ENCODE peak calls at places on chromosomes 6 and 20, in nine cellular contexts. I is NCI-H1092 treated with DMSO at 0.1 percent for 48 hours; N is activated T-helper 1 cell treated with anti-CD3 and anti-CD28 coated beads, Interleukin-2, amount 50 U/mL, for 16 hours; U is nephron progenitor cell; H is effector CD4-positive, alpha-beta T cell; V is stimulated activated CD4-positive, alpha-beta T cell treated with anti-CD3 and anti-CD28 coated beads, Interleukin-12 subunit alpha, Interleukin-12 subunit beta, amount 100 ng/mL, for 24 hours; K is osteocyte; Q is sciatic nerve; P is mammary epithelial cell. F is an unnamed sample.

GRCh38 chr6:156662025-156662445 is 115.1 kb upstream of the ARID1B start:
- DNase-seq in I (no peak), N (no peak), U (peak), H (no peak), V (peak), K (peak), Q (no peak), P (peak), F (no peak)

GRCh38 chr6:44049163-44049988 is 77.9 kb downstream of the MRPL14 start:
- DNase-seq in I (no peak), N (no peak), U (no peak), H (no peak), V (no peak), K (no peak), Q (no peak), P (peak), F (no peak)

GRCh38 chr6:134007077-134007476 is 45.3 kb downstream of the SLC2A12 start:
- DNase-seq in I (peak), N (no peak), U (no peak), H (no peak), V (no peak), K (no peak), Q (no peak), P (peak), F (no peak)

GRCh38 chr6:3419624-3420272 is 37.1 kb downstream of the SLC22A23 start:
- DNase-seq in I (no peak), N (no peak), U (no peak), H (no peak), V (no peak), K (no peak), Q (no peak), P (peak), F (no peak)

GRCh38 chr20:44115762-44116644 is 71.0 kb downstream of the JPH2 start:
- DNase-seq in I (no peak), N (no peak), U (no peak), H (no peak), V (no peak), K (no peak), Q (no peak), P (no peak), F (no peak)

GRCh38 chr6:88472731-88473130 is 306.6 kb upstream of the CNR1 start:
- DNase-seq in I (no peak), N (no peak), U (no peak), H (no peak), V (no peak), K (no peak), Q (no peak), P (no peak), F (no peak)

GRCh38 chr6:37717836-37718251 is 20.2 kb upstream of the MDGA1 start:
- DNase-seq in I (no peak), N (no peak), U (no peak), H (no peak), V (no peak), K (no peak), Q (no peak), P (no peak), F (peak)

GRCh38 chr6:20455175-20456075 is 53.7 kb downstream of the E2F3 start:
- DNase-seq in I (no peak), N (no peak), U (no peak), H (no peak), V (no peak), K (no peak), Q (no peak), P (peak), F (no peak)

GRCh38 chr6:107489636-107490567 is at the start of gene SOBP:
- DNase-seq in I (peak), N (peak), U (peak), H (peak), V (peak), K (no peak), Q (peak), P (peak), F (no peak)

GRCh38 chr20:38434310-38434741 is 802 bp downstream of the SNHG17 start:
- DNase-seq in I (no peak), N (no peak), U (peak), H (no peak), V (no peak), K (no peak), Q (no peak), P (peak), F (no peak)

GRCh38 chr6:145705561-145705960 is 29.8 kb downstream of the EPM2A start:
- DNase-seq in I (no peak), N (no peak), U (no peak), H (no peak), V (no peak), K (no peak), Q (no peak), P (peak), F (no peak)

GRCh38 chr20:62697468-62697912 is 11.1 kb upstream of the NTSR1 start:
- DNase-seq in I (no peak), N (no peak), U (no peak), H (no peak), V (no peak), K (no peak), Q (no peak), P (no peak), F (no peak)

GRCh38 chr6:34858681-34859080 is 29.2 kb downstream of the TAF11 start:
- DNase-seq in I (no peak), N (no peak), U (no peak), H (no peak), V (no peak), K (no peak), Q (no peak), P (no peak), F (no peak)

GRCh38 chr20:61936701-61937131 is 129.0 kb downstream of the TAF4 start:
- DNase-seq in I (no peak), N (no peak), U (no peak), H (no peak), V (no peak), K (no peak), Q (no peak), P (no peak), F (no peak)

GRCh38 chr20:16236589-16237241 is 336.5 kb downstream of the KIF16B start:
- DNase-seq in I (no peak), N (no peak), U (no peak), H (no peak), V (no peak), K (peak), Q (no peak), P (no peak), F (no peak)

GRCh38 chr6:90369651-90370050 is 73.0 kb upstream of the BACH2 start:
- DNase-seq in I (no peak), N (no peak), U (no peak), H (no peak), V (no peak), K (no peak), Q (no peak), P (no peak), F (no peak)

GRCh38 chr6:138869343-138869742 is 73.5 kb downstream of the ECT2L start:
- DNase-seq in I (no peak), N (no peak), U (no peak), H (no peak), V (no peak), K (no peak), Q (no peak), P (no peak), F (no peak)

GRCh38 chr6:166640342-166641043 is 13.4 kb upstream of the RPS6KA2 start:
- DNase-seq in I (no peak), N (no peak), U (no peak), H (no peak), V (no peak), K (no peak), Q (no peak), P (peak), F (no peak)

GRCh38 chr6:1379810-1380198 is 9.6 kb upstream of the FOXF2 start:
- DNase-seq in I (no peak), N (no peak), U (no peak), H (no peak), V (no peak), K (no peak), Q (no peak), P (no peak), F (no peak)

GRCh38 chr6:113122060-113122459 is 735.1 kb upstream of the MARCKS start:
- DNase-seq in I (no peak), N (no peak), U (no peak), H (no peak), V (no peak), K (no peak), Q (no peak), P (peak), F (peak)

GRCh38 chr6:6766230-6766905 is 177.8 kb downstream of the LY86 start:
- DNase-seq in I (no peak), N (no peak), U (no peak), H (no peak), V (no peak), K (no peak), Q (no peak), P (no peak), F (no peak)

GRCh38 chr20:50216543-50217206 is 26.0 kb downstream of the CEBPB start:
- DNase-seq in I (no peak), N (no peak), U (no peak), H (no peak), V (no peak), K (no peak), Q (no peak), P (no peak), F (no peak)

GRCh38 chr6:56957856-56958255 is 2.9 kb downstream of the BEND6 start:
- DNase-seq in I (no peak), N (no peak), U (no peak), H (no peak), V (no peak), K (no peak), Q (no peak), P (no peak), F (no peak)

GRCh38 chr6:117169781-117170281 is 95.5 kb upstream of the VGLL2 start:
- DNase-seq in I (no peak), N (no peak), U (no peak), H (no peak), V (no peak), K (no peak), Q (no peak), P (peak), F (peak)

GRCh38 chr6:4664117-4664626 is 112.0 kb upstream of the CDYL start:
- DNase-seq in I (no peak), N (no peak), U (no peak), H (no peak), V (no peak), K (peak), Q (peak), P (no peak), F (no peak)

GRCh38 chr20:51700809-51701285 is 67.3 kb downstream of the ATP9A start:
- DNase-seq in I (no peak), N (no peak), U (peak), H (no peak), V (no peak), K (no peak), Q (no peak), P (peak), F (no peak)

GRCh38 chr6:157921685-157922367 is 59.8 kb upstream of the SYNJ2 start:
- DNase-seq in I (no peak), N (no peak), U (no peak), H (no peak), V (no peak), K (no peak), Q (no peak), P (no peak), F (no peak)

GRCh38 chr6:66199146-66199545 is 492.1 kb upstream of the EYS start:
- DNase-seq in I (no peak), N (no peak), U (no peak), H (no peak), V (no peak), K (no peak), Q (no peak), P (no peak), F (no peak)

GRCh38 chr20:56957737-56958553 is 308.5 kb downstream of the BMP7 start:
- DNase-seq in I (peak), N (no peak), U (peak), H (no peak), V (no peak), K (no peak), Q (no peak), P (no peak), F (no peak)

GRCh38 chr20:24691901-24692351 is 222.5 kb downstream of the SYNDIG1 start:
- DNase-seq in I (no peak), N (no peak), U (no peak), H (no peak), V (no peak), K (peak), Q (peak), P (no peak), F (no peak)

GRCh38 chr20:19628570-19629134 is 129.4 kb upstream of the RIN2 start:
- DNase-seq in I (peak), N (no peak), U (peak), H (no peak), V (peak), K (no peak), Q (no peak), P (peak), F (peak)

GRCh38 chr6:28161410-28162079 is 19.9 kb downstream of the ZKSCAN8 start:
- DNase-seq in I (no peak), N (peak), U (peak), H (peak), V (peak), K (no peak), Q (peak), P (peak), F (no peak)

GRCh38 chr6:139540276-139540675 is 165.8 kb upstream of the CITED2 start:
- DNase-seq in I (no peak), N (no peak), U (no peak), H (peak), V (peak), K (no peak), Q (no peak), P (peak), F (no peak)